ENCODE peak calls at places on chromosomes 2 and 18, in six cellular contexts. Y is HCT116, L is spleen, U is K562, E is GM23338, T is vagina. H is an unnamed sample.

GRCh38 chr18:57837917-57838548 is 34.9 kb upstream of the ATP8B1 start:
- DNase-seq in Y (no peak), E (no peak), T (no peak), U (no peak), L (no peak), H (no peak)

GRCh38 chr2:96564563-96564962 is 28.0 kb downstream of the ARID5A start:
- DNase-seq in L (no peak), T (no peak), Y (no peak), E (no peak), U (no peak), H (no peak)

GRCh38 chr2:241550616-241551580 is 7.6 kb upstream of the BOK start:
- DNase-seq in L (no peak), Y (no peak), T (no peak), U (no peak), E (no peak), H (no peak)

GRCh38 chr2:120912101-120912985 is 176.7 kb downstream of the GLI2 start:
- DNase-seq in T (no peak), L (no peak), Y (peak), U (peak), E (no peak), H (no peak)

GRCh38 chr2:20030224-20030623 is 17.8 kb upstream of the MATN3 start:
- DNase-seq in U (no peak), T (no peak), E (no peak), L (no peak), Y (no peak), H (no peak)

GRCh38 chr2:16190446-16191270 is 250.3 kb downstream of the MYCN start:
- DNase-seq in Y (no peak), U (no peak), E (no peak), L (no peak), T (no peak), H (no peak)

GRCh38 chr18:23267447-23267776 is 132.1 kb downstream of the CABLES1 start:
- DNase-seq in E (no peak), Y (no peak), L (no peak), T (no peak), U (no peak), H (no peak)

GRCh38 chr18:63443820-63444219 is 21.5 kb upstream of the VPS4B start:
- DNase-seq in U (no peak), E (no peak), T (no peak), L (no peak), Y (no peak), H (no peak)

GRCh38 chr2:102331311-102331980 is 20.1 kb downstream of the IL1RL1 start:
- DNase-seq in L (no peak), U (no peak), E (no peak), Y (no peak), T (no peak), H (no peak)

GRCh38 chr2:197205590-197206215 is 104.9 kb downstream of the ANKRD44 start:
- DNase-seq in L (peak), T (no peak), E (no peak), Y (no peak), U (no peak), H (no peak)

GRCh38 chr2:224359569-224359968 is 42.3 kb downstream of the FAM124B start:
- DNase-seq in U (peak), T (no peak), Y (no peak), L (no peak), E (peak), H (no peak)

GRCh38 chr2:177906041-177906718 is 166.4 kb downstream of the PDE11A start:
- DNase-seq in T (no peak), Y (peak), E (peak), U (peak), L (peak), H (no peak)

GRCh38 chr18:45412577-45412976 is 202.7 kb upstream of the SLC14A2 start:
- DNase-seq in E (no peak), U (no peak), Y (no peak), T (no peak), L (no peak), H (no peak)

GRCh38 chr2:213220967-213221603 is 63.2 kb upstream of the SPAG16 start:
- DNase-seq in E (peak), L (no peak), U (no peak), Y (no peak), T (no peak), H (no peak)

GRCh38 chr18:63962137-63962536 is 7.7 kb upstream of the SERPINB8 start:
- DNase-seq in T (no peak), E (no peak), L (no peak), U (no peak), Y (no peak), H (no peak)

GRCh38 chr2:147355706-147356105 is 489.1 kb upstream of the ACVR2A start:
- DNase-seq in E (peak), Y (no peak), L (no peak), T (no peak), U (no peak), H (no peak)

GRCh38 chr18:10663750-10664149 is 137.9 kb downstream of the NAPG start:
- DNase-seq in T (no peak), U (no peak), L (no peak), E (no peak), Y (no peak), H (no peak)

GRCh38 chr2:38171208-38171858 is 95.4 kb upstream of the CYP1B1 start:
- DNase-seq in Y (no peak), E (no peak), U (no peak), L (no peak), T (no peak), H (no peak)

GRCh38 chr18:74897971-74898657 is 300.4 kb downstream of the ZNF407 start:
- DNase-seq in L (no peak), T (no peak), Y (no peak), U (no peak), E (no peak), H (no peak)

GRCh38 chr2:241514986-241515737 is 6.8 kb upstream of the STK25 start:
- DNase-seq in E (no peak), T (no peak), U (no peak), Y (no peak), L (no peak), H (no peak)

GRCh38 chr18:12246849-12247808 is 7.0 kb upstream of the CIDEA start:
- DNase-seq in E (peak), Y (no peak), T (no peak), L (peak), U (peak), H (no peak)

GRCh38 chr2:241907171-241907570 is 37.6 kb downstream of the RTP5 start:
- DNase-seq in T (no peak), E (no peak), L (peak), Y (no peak), U (no peak), H (no peak)

GRCh38 chr2:142989276-142990204 is 112.1 kb downstream of the KYNU start:
- DNase-seq in Y (peak), T (no peak), U (peak), E (peak), L (no peak), H (no peak)

GRCh38 chr2:63064197-63064596 is 13.6 kb downstream of the OTX1 start:
- DNase-seq in E (no peak), T (no peak), Y (no peak), L (no peak), U (no peak), H (no peak)

GRCh38 chr2:216842634-216843033 is 17.2 kb downstream of the TNP1 start:
- DNase-seq in E (no peak), U (no peak), Y (no peak), L (no peak), T (no peak), H (no peak)

GRCh38 chr2:186059096-186059495 is 320.5 kb downstream of the FSIP2 start:
- DNase-seq in U (no peak), E (no peak), Y (no peak), L (no peak), T (no peak), H (no peak)

GRCh38 chr2:26666671-26667070 is 25.5 kb upstream of the CIB4 start:
- DNase-seq in E (no peak), U (no peak), T (no peak), Y (no peak), L (no peak), H (no peak)

GRCh38 chr2:174662459-174662858 is 64.9 kb upstream of the WIPF1 start:
- DNase-seq in E (no peak), U (no peak), T (no peak), L (no peak), Y (no peak), H (no peak)

GRCh38 chr2:159867557-159868330 is 69.7 kb upstream of the CD302 start:
- DNase-seq in E (no peak), L (no peak), Y (no peak), U (no peak), T (no peak), H (no peak)

DNA sequence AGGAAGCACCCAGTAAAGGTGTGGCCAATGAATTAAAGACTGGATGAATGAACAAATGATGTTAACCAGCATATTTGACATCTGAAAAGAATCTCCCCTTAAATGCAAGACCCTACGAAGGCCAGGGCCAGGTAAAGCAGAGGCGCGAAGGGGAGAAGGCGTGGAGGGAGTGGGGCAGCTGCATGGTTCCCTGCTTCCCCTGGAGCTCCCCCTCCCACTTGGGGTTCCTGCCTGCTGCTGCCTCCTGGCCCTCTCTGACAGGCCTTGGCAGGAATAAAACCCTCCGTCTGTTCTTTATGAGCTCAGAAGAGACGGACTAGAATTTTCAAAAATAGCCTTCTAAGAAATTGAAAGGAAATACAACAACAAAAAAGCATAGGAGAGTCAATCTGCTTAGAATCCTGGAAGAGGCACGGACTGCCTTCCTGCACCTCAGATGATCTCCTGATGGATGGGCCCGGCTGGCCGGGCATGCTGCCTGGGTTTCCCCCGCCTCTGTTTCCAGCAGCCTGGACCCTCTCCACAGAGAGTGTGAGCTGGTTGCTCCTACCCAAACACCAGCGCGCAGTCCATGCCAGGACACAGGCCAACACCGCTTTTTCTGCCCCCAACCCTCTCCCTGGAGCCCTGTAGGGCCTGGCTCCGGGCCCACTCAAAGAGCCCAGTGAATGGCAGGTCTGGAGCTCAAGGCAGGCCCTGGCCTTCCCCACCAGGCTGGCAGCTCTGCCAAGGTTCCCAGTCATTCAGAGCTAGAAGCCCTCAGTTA is 24.0 kb downstream of the CFAP65 start:
- DNase-seq in E (no peak), Y (no peak), L (peak), T (no peak), U (no peak), H (no peak)
- H3K27ac ChIP-seq in E (no peak), Y (no peak), L (no peak), T (no peak), U (no peak), H (no peak)

GRCh38 chr2:219210572-219211362 is 4.2 kb downstream of the ZFAND2B start:
- DNase-seq in E (no peak), Y (no peak), T (peak), U (no peak), L (no peak), H (no peak)
- TF ChIP-seq POLR2AphosphoS5 in E (no peak), Y (no peak), T (no peak), U (no peak), L (peak), H (no peak)

DNA sequence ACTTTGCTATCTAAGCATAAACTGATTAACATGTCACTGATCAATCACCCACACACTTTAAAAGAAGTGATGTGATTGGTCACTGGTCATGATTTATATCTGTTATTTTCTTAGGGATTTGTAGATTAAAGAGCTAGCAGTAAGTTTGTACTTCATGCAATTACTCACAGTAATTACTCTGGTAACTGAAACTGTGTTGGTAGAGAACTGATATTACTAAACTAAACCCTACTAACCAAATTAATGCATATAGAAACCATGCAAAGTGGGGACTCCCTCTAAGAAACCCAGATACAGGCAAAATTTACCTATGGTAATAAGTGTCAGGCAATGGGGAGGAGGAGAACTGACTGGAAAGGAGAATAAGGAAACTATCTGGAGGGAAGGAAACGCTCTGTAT is 44.8 kb upstream of the C2orf15 start:
- DNase-seq in L (no peak), T (no peak), U (no peak), E (no peak), Y (no peak), H (no peak)
- H3K27ac ChIP-seq in L (no peak), T (no peak), U (no peak), E (no peak), Y (no peak), H (no peak)

DNA sequence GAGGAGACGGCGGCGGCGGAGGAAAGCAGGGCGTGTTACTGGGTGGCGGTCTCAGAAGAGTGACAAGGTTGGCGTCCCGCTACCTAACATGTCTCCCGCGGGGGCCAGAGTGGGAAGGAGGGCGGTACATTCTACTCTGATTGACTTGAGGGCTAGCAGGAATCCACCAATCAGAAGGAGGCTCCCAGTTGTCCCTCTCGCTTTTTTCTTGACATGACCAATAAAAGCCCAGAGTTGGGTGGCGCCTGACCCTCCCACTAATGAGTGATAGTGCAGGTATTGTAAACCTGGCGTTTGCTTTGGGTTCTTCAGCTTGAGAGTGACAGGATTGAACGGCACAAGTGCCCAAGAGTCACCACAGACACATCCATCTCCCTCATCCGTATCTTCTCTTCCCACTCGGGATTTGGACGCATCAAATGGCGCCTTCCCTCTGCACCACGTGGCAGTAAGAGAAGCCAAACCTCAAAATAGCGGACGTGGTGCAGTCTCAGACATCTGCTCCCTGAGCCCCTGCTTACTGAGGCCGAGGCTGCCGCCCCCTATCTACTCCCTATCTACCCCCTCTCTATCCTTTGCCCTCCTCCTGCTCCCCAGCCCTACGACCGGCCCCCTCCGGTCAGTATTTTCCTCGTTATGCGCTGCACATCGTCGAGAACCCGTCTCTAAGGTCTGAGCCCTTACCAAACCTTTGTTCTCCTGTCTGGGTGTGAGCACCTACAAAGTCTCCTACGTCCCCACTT is 746 bp upstream of the FAM161A start:
- DNase-seq in U (peak), T (peak), Y (peak), E (peak), L (peak), H (peak)
- TF ChIP-seq POLR2AphosphoS5 in U (no peak), T (peak), Y (no peak), E (peak), L (no peak), H (peak)

DNA sequence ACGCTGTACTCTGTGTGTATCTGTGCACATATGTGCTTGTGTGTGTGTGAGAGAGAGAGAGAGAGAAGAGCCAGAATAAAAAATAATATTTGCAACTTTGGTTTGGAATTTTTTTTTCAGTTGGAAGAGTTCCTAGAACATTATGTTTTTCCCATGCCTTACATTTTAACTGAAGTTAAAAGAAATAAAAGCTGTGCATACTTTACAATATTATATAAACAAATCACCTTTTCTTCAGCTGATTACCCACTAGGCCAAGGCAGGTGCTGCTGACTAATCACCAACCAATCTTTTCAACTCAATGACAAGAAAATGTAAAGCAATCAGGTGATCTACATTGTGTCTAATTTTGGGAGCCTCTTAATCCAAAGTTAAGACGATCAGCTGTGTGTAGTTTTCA is 366.3 kb downstream of the NYAP2 start:
- DNase-seq in E (no peak), Y (no peak), L (no peak), U (no peak), T (no peak), H (no peak)
- H3K27ac ChIP-seq in E (no peak), Y (no peak), L (no peak), U (no peak), T (no peak), H (no peak)

H was measured in prostate gland.